ENCODE peak calls at places on chromosomes 1 and 21, in five cellular contexts. B, G, Z, Q and F are unnamed samples.
A peak's percentile ranks its signal among the peaks of the same experiment; 100 is the strongest.

GRCh38 chr1:31152181-31152768 is 86.8 kb upstream of the PUM1 start:
- DNase-seq in Z (peak; percentile 81), B (no peak), Q (no peak), G (peak; percentile 87), F (peak; percentile 93)

GRCh38 chr1:205304046-205304694 is 17.4 kb downstream of the NUAK2 start:
- DNase-seq in B (no peak), G (no peak), Q (no peak), Z (no peak), F (no peak)

GRCh38 chr1:186884266-186884665 is 55.5 kb downstream of the PLA2G4A start:
- DNase-seq in Z (no peak), Q (no peak), B (no peak), G (peak; percentile 55), F (no peak)

GRCh38 chr21:27156666-27157065 is 189.8 kb upstream of the ADAMTS5 start:
- DNase-seq in G (no peak), B (no peak), Q (no peak), Z (no peak), F (no peak)

GRCh38 chr1:95179205-95180001 is 54.6 kb upstream of the RWDD3 start:
- DNase-seq in G (no peak), Z (no peak), B (no peak), Q (no peak), F (peak; percentile 4)

GRCh38 chr1:208510192-208510952 is 266.2 kb upstream of the PLXNA2 start:
- DNase-seq in Z (peak; percentile 79), Q (no peak), B (no peak), G (no peak), F (peak; percentile 76)

GRCh38 chr1:18597159-18598042 is 33.2 kb upstream of the PAX7 start:
- DNase-seq in Z (peak; percentile 53), B (peak; percentile 83), G (peak; percentile 25), Q (peak; percentile 61), F (peak; percentile 26)

GRCh38 chr1:152182942-152183341 is 23.9 kb upstream of the RPTN start:
- DNase-seq in Z (no peak), B (no peak), Q (no peak), G (peak; percentile 44), F (no peak)

GRCh38 chr1:226530591-226530990 is 18.0 kb upstream of the STUM start:
- DNase-seq in G (no peak), B (no peak), Q (no peak), Z (no peak), F (no peak)

GRCh38 chr1:10401281-10401680 is 2.4 kb downstream of the PGD start:
- DNase-seq in Q (no peak), B (no peak), G (peak; percentile 76), Z (peak; percentile 45), F (peak; percentile 59)

GRCh38 chr1:60904079-60904852 is 178.1 kb upstream of the NFIA start:
- DNase-seq in G (no peak), B (no peak), Z (no peak), Q (no peak), F (no peak)

GRCh38 chr1:225954753-225955152 is 13.7 kb upstream of the LEFTY2 start:
- DNase-seq in B (no peak), Q (no peak), G (no peak), Z (no peak), F (no peak)

GRCh38 chr1:92577251-92577895 is 90.6 kb upstream of the GFI1 start:
- DNase-seq in Z (no peak), G (peak; percentile 29), B (no peak), Q (peak; percentile 6), F (no peak)

GRCh38 chr1:172838681-172839313 is 179.9 kb downstream of the FASLG start:
- DNase-seq in B (no peak), Q (no peak), Z (no peak), G (no peak), F (no peak)

GRCh38 chr1:44049839-44050238 is 18.6 kb upstream of the SLC6A9 start:
- DNase-seq in Q (no peak), B (no peak), Z (no peak), G (peak; percentile 97), F (peak; percentile 77)

GRCh38 chr1:201155354-201155753 is 1.1 kb upstream of the TMEM9 start:
- DNase-seq in Q (no peak), Z (no peak), G (no peak), B (no peak), F (no peak)

GRCh38 chr21:26385721-26386120 is 187.4 kb downstream of the CYYR1 start:
- DNase-seq in B (no peak), Z (no peak), Q (no peak), G (no peak), F (peak; percentile 4)

GRCh38 chr1:179883040-179883501 is 986 bp downstream of the TOR1AIP1 start:
- DNase-seq in B (no peak), Z (no peak), G (no peak), Q (no peak), F (no peak)

GRCh38 chr1:154614887-154615286 is 6.9 kb upstream of the ADAR start:
- DNase-seq in Z (peak; percentile 56), G (no peak), B (peak; percentile 44), Q (no peak), F (no peak)

GRCh38 chr1:64891440-64891815 is 74.9 kb downstream of the JAK1 start:
- DNase-seq in Z (no peak), Q (no peak), B (no peak), G (peak; percentile 57), F (peak; percentile 49)

GRCh38 chr1:87977145-87977544 is 648.5 kb downstream of the LMO4 start:
- DNase-seq in B (no peak), Q (no peak), Z (no peak), G (no peak), F (no peak)

GRCh38 chr21:15730484-15731242 is 881 bp downstream of the USP25 start:
- DNase-seq in B (no peak), Z (peak; percentile 64), G (no peak), Q (peak; percentile 30), F (peak; percentile 21)

GRCh38 chr1:228956864-228957263 is 221.6 kb downstream of the RHOU start:
- DNase-seq in G (peak; percentile 15), Z (no peak), B (peak; percentile 6), Q (no peak), F (no peak)

GRCh38 chr1:199723557-199723956 is 304.0 kb upstream of the NR5A2 start:
- DNase-seq in G (peak; percentile 18), B (no peak), Q (no peak), Z (no peak), F (no peak)

GRCh38 chr21:36125513-36126121 is 9.3 kb upstream of the CBR3 start:
- DNase-seq in B (no peak), G (peak; percentile 70), Z (peak; percentile 46), Q (no peak), F (peak; percentile 54)

GRCh38 chr1:198641506-198641905 is 2.7 kb downstream of the PTPRC start:
- DNase-seq in Q (no peak), B (no peak), Z (peak; percentile 4), G (peak; percentile 43), F (no peak)

GRCh38 chr1:113978863-113979702 is at the start of gene OLFML3:
- DNase-seq in Q (peak; percentile 86), G (peak; percentile 95), Z (peak; percentile 97), B (peak; percentile 90), F (peak; percentile 99)

GRCh38 chr1:7285856-7286454 is 485.1 kb upstream of the VAMP3 start:
- DNase-seq in B (no peak), Z (no peak), G (no peak), Q (no peak), F (no peak)
- H2AK5ac ChIP-seq in B (no peak overlapping the region), Z (no peak overlapping the region), G (peak overlapping the region; percentile 83), Q (no peak overlapping the region), F (no peak overlapping the region)

GRCh38 chr1:221712776-221713431 is 29.0 kb downstream of the DUSP10 start:
- DNase-seq in G (no peak), B (no peak), Q (no peak), Z (no peak), F (no peak)
- H2AK5ac ChIP-seq in G (peak overlapping the region; percentile 85), B (no peak overlapping the region), Q (no peak overlapping the region), Z (no peak overlapping the region), F (peak overlapping the region; percentile 63)

DNA sequence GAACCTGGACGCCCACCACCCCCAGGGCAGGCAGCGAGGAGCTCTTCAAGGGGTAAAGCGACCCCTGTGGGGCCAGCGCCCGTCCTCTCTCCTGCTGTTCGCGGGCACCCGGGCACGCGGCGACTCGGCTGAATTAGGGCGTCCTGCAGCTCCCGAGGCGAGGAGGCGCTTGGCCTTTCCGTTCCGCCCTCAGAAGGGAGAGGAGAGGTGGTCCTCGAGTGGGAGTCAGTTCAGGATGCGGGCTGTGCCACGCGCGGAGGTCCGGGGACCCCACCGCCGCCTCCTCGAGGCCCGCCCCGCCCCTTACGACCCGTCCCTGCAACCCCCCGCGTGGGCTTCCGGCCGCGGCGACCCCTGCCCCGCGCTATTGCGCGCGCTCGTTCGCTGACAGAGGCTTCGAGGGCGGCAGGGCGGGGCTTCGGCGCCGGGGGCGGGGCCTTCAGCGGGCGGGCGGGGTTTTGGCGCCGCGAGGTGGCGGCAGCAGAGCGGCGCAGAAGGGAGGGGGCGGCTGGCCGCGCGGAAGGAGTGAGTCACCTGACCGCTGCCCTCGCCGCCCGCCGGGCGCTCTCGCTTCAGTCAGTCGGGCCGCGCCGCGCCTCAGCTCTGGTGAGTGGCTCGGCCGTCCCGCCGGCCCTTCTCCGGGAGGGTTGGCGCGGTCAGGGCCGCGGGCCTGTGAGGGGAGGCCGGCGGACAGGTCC is at the start of gene BACH1:
- DNase-seq in Z (peak; percentile 94), B (peak; percentile 91), G (peak; percentile 91), Q (peak; percentile 84), F (peak; percentile 92)
- H2AK5ac ChIP-seq in Z (peak within 1 kb of the TSS; percentile 29), B (peak within 1 kb of the TSS; percentile 14), G (peak within 1 kb of the TSS; percentile 83), Q (peak within 1 kb of the TSS; percentile 45), F (peak within 1 kb of the TSS; percentile 60)

DNA sequence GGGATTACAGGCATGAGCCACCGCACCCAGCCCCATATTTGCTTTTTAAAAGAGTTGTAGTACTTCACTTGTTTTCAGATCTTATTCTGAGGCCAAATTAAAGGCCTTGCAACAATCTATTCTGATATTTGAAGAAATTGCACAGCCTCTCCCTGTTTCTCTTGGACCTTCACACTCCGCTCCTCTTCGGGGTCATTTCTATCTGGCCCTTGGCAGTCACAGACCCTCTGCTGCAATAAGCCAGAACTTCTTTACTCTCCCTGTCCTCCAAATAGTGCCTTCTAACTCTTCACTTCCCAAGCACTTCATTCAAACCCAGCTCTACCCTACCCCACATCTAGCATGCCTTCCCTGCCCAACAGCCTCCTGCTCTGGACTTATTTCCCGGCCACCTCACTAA is 110.7 kb downstream of the LAMC2 start:
- DNase-seq in B (no peak), Z (no peak), G (no peak), Q (no peak), F (no peak)
- H2AK5ac ChIP-seq in B (no peak overlapping the region), Z (no peak overlapping the region), G (no peak overlapping the region), Q (no peak overlapping the region), F (no peak overlapping the region)

GRCh38 chr1:14668448-14669029 is 70.1 kb downstream of the KAZN start:
- DNase-seq in B (no peak), G (no peak), Z (peak; percentile 67), Q (no peak), F (no peak)
- H2AK5ac ChIP-seq in B (no peak overlapping the region), G (no peak overlapping the region), Z (no peak overlapping the region), Q (no peak overlapping the region), F (no peak overlapping the region)

GRCh38 chr1:29272171-29272907 is 36.0 kb downstream of the PTPRU start:
- DNase-seq in Q (no peak), Z (no peak), B (no peak), G (no peak), F (no peak)
- H2AK5ac ChIP-seq in Q (no peak overlapping the region), Z (peak overlapping the region; percentile 7), B (no peak overlapping the region), G (no peak overlapping the region), F (peak overlapping the region; percentile 78)

GRCh38 chr1:215987092-215987855 is 420.2 kb downstream of the KCTD3 start:
- DNase-seq in G (peak; percentile 29), Z (peak; percentile 81), B (no peak), Q (no peak), F (peak; percentile 17)
- H2AK5ac ChIP-seq in G (no peak overlapping the region), Z (no peak overlapping the region), B (no peak overlapping the region), Q (no peak overlapping the region), F (no peak overlapping the region)